ENCODE peak calls at places on chromosome 17, in five cellular contexts. X is OCI-LY7, W is mucosa of descending colon, F is upper lobe of right lung, O is HT-29. L is an unnamed sample.

GRCh38 chr17:82889496-82890338 is 49.9 kb upstream of the ZNF750 start:
- DNase-seq in X (no peak), W (peak; percentile 74), F (peak; percentile 84), O (peak; percentile 98), L (peak; percentile 16)

GRCh38 chr17:63151981-63152523 is 186.0 kb downstream of the TANC2 start:
- DNase-seq in X (no peak), W (no peak), F (no peak), O (no peak), L (no peak)

GRCh38 chr17:42547698-42548069 is 5.0 kb upstream of the HSD17B1 start:
- DNase-seq in X (no peak), W (no peak), F (no peak), O (no peak), L (no peak)

GRCh38 chr17:70161519-70161918 is 7.8 kb upstream of the KCNJ2 start:
- DNase-seq in X (no peak), W (no peak), F (no peak), O (no peak), L (no peak)

GRCh38 chr17:80364091-80364691 is 50.8 kb upstream of the ENDOV start:
- DNase-seq in X (peak; percentile 34), W (no peak), F (no peak), O (peak; percentile 5), L (peak; percentile 8)

GRCh38 chr17:50109207-50109606 is 14.1 kb downstream of the PDK2 start:
- DNase-seq in X (no peak), W (no peak), F (no peak), O (no peak), L (no peak)

GRCh38 chr17:45841883-45842525 is 2.7 kb upstream of the SPPL2C start:
- DNase-seq in X (no peak), W (no peak), F (no peak), O (no peak), L (no peak)

GRCh38 chr17:80498920-80499410 is 22.6 kb upstream of the NPTX1 start:
- DNase-seq in X (no peak), W (no peak), F (no peak), O (no peak), L (no peak)

GRCh38 chr17:40322417-40323315 is 13.7 kb downstream of the RARA start:
- DNase-seq in X (peak; percentile 90), W (peak; percentile 69), F (peak; percentile 89), O (peak; percentile 78), L (peak; percentile 40)

GRCh38 chr17:64978138-64978537 is 58.9 kb upstream of the LRRC37A3 start:
- DNase-seq in X (no peak), W (no peak), F (no peak), O (no peak), L (no peak)

GRCh38 chr17:48612854-48613691 is 2.0 kb downstream of the HOXB8 start:
- DNase-seq in X (peak; percentile 57), W (peak; percentile 72), F (no peak), O (peak; percentile 78), L (no peak)

GRCh38 chr17:42387221-42387657 is 1.0 kb downstream of the STAT3 start:
- DNase-seq in X (no peak), W (no peak), F (no peak), O (peak; percentile 28), L (no peak)

GRCh38 chr17:78974635-78975591 is 4.8 kb downstream of the LGALS3BP start:
- DNase-seq in X (peak; percentile 78), W (peak; percentile 71), F (peak; percentile 87), O (peak; percentile 40), L (peak; percentile 67)

GRCh38 chr17:74740641-74741387 is 3.8 kb downstream of the RAB37 start:
- DNase-seq in X (no peak), W (no peak), F (no peak), O (no peak), L (no peak)

GRCh38 chr17:63075969-63076368 is 109.9 kb downstream of the TANC2 start:
- DNase-seq in X (no peak), W (no peak), F (no peak), O (no peak), L (no peak)

L was measured in HCT116.